ENCODE peak calls at places on chromosomes 3 and 15, in ten cellular contexts. One of them, this sample, is unnamed.

GRCh38 chr3:197550489-197550888 is 5.3 kb downstream of the BDH1 start:
- DNase-seq in H1: no peak
- DNase-seq in A549: no peak
- DNase-seq in ovary: no peak
- DNase-seq in K562: no peak
- DNase-seq in HepG2: no peak
- DNase-seq in sigmoid colon: no peak
- DNase-seq in stomach: no peak
- DNase-seq in upper lobe of left lung: no peak
- DNase-seq in GM12878: no peak
- DNase-seq in this sample: no peak

GRCh38 chr3:125191730-125192129 is 20.8 kb downstream of the SLC12A8 start:
- DNase-seq in K562: no peak
- DNase-seq in stomach: no peak
- DNase-seq in HepG2: no peak
- DNase-seq in GM12878: no peak
- DNase-seq in A549: no peak
- DNase-seq in upper lobe of left lung: no peak
- DNase-seq in ovary: no peak
- DNase-seq in H1: no peak
- DNase-seq in sigmoid colon: no peak
- DNase-seq in this sample: no peak

GRCh38 chr15:92050220-92050898 is 196.9 kb downstream of the SLCO3A1 start:
- DNase-seq in A549: no peak
- DNase-seq in ovary: no peak
- DNase-seq in upper lobe of left lung: no peak
- DNase-seq in K562: no peak
- DNase-seq in stomach: no peak
- DNase-seq in H1: no peak
- DNase-seq in sigmoid colon: no peak
- DNase-seq in GM12878: no peak
- DNase-seq in HepG2: no peak
- DNase-seq in this sample: no peak

GRCh38 chr15:63353261-63353660 is 28.4 kb downstream of the CA12 start:
- DNase-seq in GM12878: no peak
- DNase-seq in A549: no peak
- DNase-seq in H1: no peak
- DNase-seq in HepG2: no peak
- DNase-seq in sigmoid colon: peak
- DNase-seq in upper lobe of left lung: no peak
- DNase-seq in ovary: no peak
- DNase-seq in stomach: no peak
- DNase-seq in K562: no peak
- DNase-seq in this sample: no peak

GRCh38 chr3:99761415-99761981 is 56.2 kb upstream of the CMSS1 start:
- DNase-seq in stomach: no peak
- DNase-seq in GM12878: no peak
- DNase-seq in upper lobe of left lung: no peak
- DNase-seq in sigmoid colon: no peak
- DNase-seq in ovary: no peak
- DNase-seq in HepG2: no peak
- DNase-seq in A549: no peak
- DNase-seq in K562: no peak
- DNase-seq in H1: no peak
- DNase-seq in this sample: no peak

GRCh38 chr15:71052356-71052755 is 62.9 kb upstream of the THSD4 start:
- DNase-seq in K562: no peak
- DNase-seq in upper lobe of left lung: no peak
- DNase-seq in HepG2: no peak
- DNase-seq in stomach: no peak
- DNase-seq in ovary: no peak
- DNase-seq in A549: no peak
- DNase-seq in sigmoid colon: no peak
- DNase-seq in GM12878: no peak
- DNase-seq in H1: no peak
- DNase-seq in this sample: no peak

GRCh38 chr15:77038312-77039216 is 32.3 kb downstream of the TSPAN3 start:
- DNase-seq in stomach: no peak
- DNase-seq in GM12878: no peak
- DNase-seq in H1: no peak
- DNase-seq in HepG2: no peak
- DNase-seq in K562: no peak
- DNase-seq in upper lobe of left lung: no peak
- DNase-seq in sigmoid colon: no peak
- DNase-seq in ovary: no peak
- DNase-seq in A549: no peak
- DNase-seq in this sample: no peak

GRCh38 chr3:139537325-139537724 is 2.2 kb downstream of the RBP1 start:
- DNase-seq in HepG2: peak
- DNase-seq in H1: no peak
- DNase-seq in A549: peak
- DNase-seq in GM12878: no peak
- DNase-seq in ovary: no peak
- DNase-seq in upper lobe of left lung: no peak
- DNase-seq in stomach: no peak
- DNase-seq in K562: no peak
- DNase-seq in sigmoid colon: no peak
- DNase-seq in this sample: no peak

GRCh38 chr3:27847697-27848096 is 125.6 kb upstream of the EOMES start:
- DNase-seq in A549: no peak
- DNase-seq in stomach: no peak
- DNase-seq in GM12878: no peak
- DNase-seq in H1: no peak
- DNase-seq in HepG2: no peak
- DNase-seq in K562: no peak
- DNase-seq in ovary: no peak
- DNase-seq in upper lobe of left lung: no peak
- DNase-seq in sigmoid colon: no peak
- DNase-seq in this sample: no peak

GRCh38 chr15:28955686-28956421 is 70.1 kb downstream of the APBA2 start:
- DNase-seq in K562: no peak
- DNase-seq in H1: peak
- DNase-seq in sigmoid colon: peak
- DNase-seq in HepG2: no peak
- DNase-seq in stomach: no peak
- DNase-seq in GM12878: no peak
- DNase-seq in upper lobe of left lung: no peak
- DNase-seq in A549: no peak
- DNase-seq in ovary: no peak
- DNase-seq in this sample: no peak

GRCh38 chr3:10288575-10288960 is 4.2 kb downstream of the GHRL start:
- DNase-seq in sigmoid colon: no peak
- DNase-seq in A549: no peak
- DNase-seq in K562: no peak
- DNase-seq in stomach: no peak
- DNase-seq in GM12878: no peak
- DNase-seq in upper lobe of left lung: no peak
- DNase-seq in H1: no peak
- DNase-seq in HepG2: no peak
- DNase-seq in ovary: no peak
- DNase-seq in this sample: no peak

GRCh38 chr3:4409415-4409814 is 57.7 kb downstream of the SUMF1 start:
- DNase-seq in GM12878: no peak
- DNase-seq in stomach: no peak
- DNase-seq in upper lobe of left lung: no peak
- DNase-seq in sigmoid colon: no peak
- DNase-seq in A549: no peak
- DNase-seq in K562: no peak
- DNase-seq in ovary: no peak
- DNase-seq in HepG2: no peak
- DNase-seq in H1: no peak
- DNase-seq in this sample: no peak

DNA sequence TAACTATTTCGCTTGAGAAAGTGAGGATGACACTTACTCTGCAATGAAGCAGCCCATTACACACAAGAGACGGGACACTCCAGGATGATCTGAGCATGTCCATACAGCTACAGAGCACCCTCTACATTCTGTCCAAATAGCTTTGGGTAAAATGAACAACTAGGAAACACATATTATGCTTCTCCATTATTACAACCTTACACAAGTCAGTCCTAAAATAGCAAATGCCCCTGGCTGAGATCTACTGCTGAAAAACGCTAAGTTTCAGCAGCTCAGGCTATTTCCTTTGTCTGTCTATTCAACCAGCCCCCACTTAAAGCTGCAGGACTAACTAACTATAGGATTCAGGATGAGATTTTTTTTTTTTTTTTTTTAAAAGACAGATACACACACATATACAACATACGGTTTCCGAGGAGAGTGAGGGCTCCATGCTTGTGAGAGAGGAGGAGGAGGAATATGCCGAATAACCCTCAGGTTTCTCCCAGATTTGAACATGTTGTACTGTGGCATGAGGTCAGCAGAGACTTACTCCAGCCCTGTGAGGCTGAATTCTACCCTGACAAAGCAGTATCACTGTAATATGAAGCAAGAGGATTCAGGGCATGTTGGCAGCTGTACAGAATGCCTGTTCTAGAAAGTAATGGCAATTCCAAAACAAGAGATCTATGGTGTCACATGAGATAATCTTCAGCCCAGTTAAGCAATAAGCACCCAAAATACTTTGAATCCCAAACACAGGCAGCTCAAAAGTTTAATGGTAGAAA is 117.3 kb upstream of the PLXND1 start:
- DNase-seq in stomach: no peak
- DNase-seq in sigmoid colon: peak
- DNase-seq in A549: peak
- DNase-seq in H1: no peak
- DNase-seq in ovary: no peak
- DNase-seq in K562: no peak
- DNase-seq in GM12878: no peak
- DNase-seq in upper lobe of left lung: peak
- DNase-seq in HepG2: no peak
- DNase-seq in this sample: peak
- H3K27ac ChIP-seq in stomach: peak
- H3K27ac ChIP-seq in sigmoid colon: peak
- H3K27ac ChIP-seq in A549: peak
- H3K27ac ChIP-seq in H1: no peak
- H3K27ac ChIP-seq in ovary: peak
- H3K27ac ChIP-seq in K562: no peak
- H3K27ac ChIP-seq in GM12878: no peak
- H3K27ac ChIP-seq in upper lobe of left lung: no peak
- H3K27ac ChIP-seq in HepG2: no peak
- H3K27ac ChIP-seq in this sample: peak

DNA sequence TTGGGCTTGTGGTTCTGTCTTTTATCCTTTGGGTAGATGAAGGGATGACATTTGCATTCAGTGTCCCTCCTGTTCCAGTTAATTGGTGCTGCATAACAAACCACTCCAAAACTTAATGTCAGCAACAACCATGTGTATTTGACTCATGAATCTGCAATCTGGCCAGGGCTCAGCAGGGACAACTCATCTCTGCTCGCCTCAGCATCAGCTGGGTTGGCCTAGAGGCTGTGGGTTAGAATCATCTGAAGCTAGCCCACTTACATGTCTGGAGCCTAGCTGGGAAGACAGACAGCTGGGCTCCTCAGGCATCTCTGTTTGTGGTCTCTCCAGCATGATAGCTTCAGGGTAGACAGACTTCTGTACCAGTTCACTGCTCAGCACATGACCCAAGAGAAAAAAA is 92.0 kb downstream of the TMEM108 start:
- DNase-seq in stomach: no peak
- DNase-seq in GM12878: no peak
- DNase-seq in ovary: no peak
- DNase-seq in sigmoid colon: no peak
- DNase-seq in H1: no peak
- DNase-seq in A549: no peak
- DNase-seq in K562: no peak
- DNase-seq in upper lobe of left lung: no peak
- DNase-seq in HepG2: no peak
- DNase-seq in this sample: no peak
- TF ChIP-seq EP300 in stomach: no peak
- TF ChIP-seq EP300 in GM12878: no peak
- TF ChIP-seq EP300 in ovary: no peak
- TF ChIP-seq EP300 in sigmoid colon: no peak
- TF ChIP-seq EP300 in H1: no peak
- TF ChIP-seq EP300 in A549: no peak
- TF ChIP-seq EP300 in K562: no peak
- TF ChIP-seq EP300 in upper lobe of left lung: no peak
- TF ChIP-seq EP300 in HepG2: no peak
- TF ChIP-seq EP300 in this sample: no peak

GRCh38 chr15:47296911-47297310 is 420.4 kb upstream of the SEMA6D start:
- DNase-seq in GM12878: no peak
- DNase-seq in H1: no peak
- DNase-seq in HepG2: no peak
- DNase-seq in A549: no peak
- DNase-seq in upper lobe of left lung: no peak
- DNase-seq in sigmoid colon: no peak
- DNase-seq in ovary: no peak
- DNase-seq in stomach: no peak
- DNase-seq in K562: no peak
- DNase-seq in this sample: no peak

GRCh38 chr15:47300035-47300434 is 417.3 kb upstream of the SEMA6D start:
- DNase-seq in H1: no peak
- DNase-seq in ovary: no peak
- DNase-seq in A549: no peak
- DNase-seq in sigmoid colon: no peak
- DNase-seq in upper lobe of left lung: no peak
- DNase-seq in GM12878: no peak
- DNase-seq in HepG2: no peak
- DNase-seq in K562: no peak
- DNase-seq in stomach: no peak
- DNase-seq in this sample: no peak

GRCh38 chr15:47300596-47300995 is 416.7 kb upstream of the SEMA6D start:
- DNase-seq in upper lobe of left lung: no peak
- DNase-seq in H1: no peak
- DNase-seq in K562: no peak
- DNase-seq in A549: no peak
- DNase-seq in ovary: no peak
- DNase-seq in GM12878: no peak
- DNase-seq in stomach: no peak
- DNase-seq in HepG2: no peak
- DNase-seq in sigmoid colon: no peak
- DNase-seq in this sample: no peak

DNA sequence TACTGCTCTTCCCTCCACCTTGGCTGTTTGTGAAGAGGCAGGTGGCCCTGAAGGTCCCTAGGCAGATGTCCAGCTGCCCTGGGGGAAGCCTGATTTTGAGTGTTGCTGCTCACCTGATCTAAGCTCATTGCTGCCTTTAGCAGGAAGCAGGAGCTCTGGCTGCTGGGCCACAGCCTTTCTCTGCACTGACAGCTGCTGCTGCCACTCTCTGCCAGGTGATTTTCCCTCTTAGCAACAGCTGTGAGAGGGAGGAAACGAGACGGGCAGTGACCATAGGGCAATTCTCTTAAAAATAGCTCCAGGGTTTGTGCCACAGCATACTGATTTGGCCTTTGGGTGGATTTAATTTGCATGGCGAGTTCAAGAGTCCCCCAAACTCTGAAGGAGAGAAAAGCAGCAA is 415.8 kb upstream of the SEMA6D start:
- DNase-seq in A549: no peak
- DNase-seq in ovary: no peak
- DNase-seq in stomach: no peak
- DNase-seq in HepG2: no peak
- DNase-seq in GM12878: no peak
- DNase-seq in H1: no peak
- DNase-seq in K562: no peak
- DNase-seq in upper lobe of left lung: no peak
- DNase-seq in sigmoid colon: no peak
- DNase-seq in this sample: no peak
- H3K27ac ChIP-seq in A549: no peak
- H3K27ac ChIP-seq in ovary: no peak
- H3K27ac ChIP-seq in stomach: no peak
- H3K27ac ChIP-seq in HepG2: no peak
- H3K27ac ChIP-seq in GM12878: no peak
- H3K27ac ChIP-seq in H1: no peak
- H3K27ac ChIP-seq in K562: no peak
- H3K27ac ChIP-seq in upper lobe of left lung: no peak
- H3K27ac ChIP-seq in sigmoid colon: no peak
- H3K27ac ChIP-seq in this sample: no peak

GRCh38 chr3:127005864-127006500 is 23.1 kb downstream of the PLXNA1 start:
- DNase-seq in sigmoid colon: no peak
- DNase-seq in upper lobe of left lung: no peak
- DNase-seq in H1: no peak
- DNase-seq in K562: no peak
- DNase-seq in GM12878: no peak
- DNase-seq in HepG2: no peak
- DNase-seq in ovary: no peak
- DNase-seq in stomach: no peak
- DNase-seq in A549: no peak
- DNase-seq in this sample: no peak
- TF ChIP-seq EP300 in sigmoid colon: no peak
- TF ChIP-seq EP300 in upper lobe of left lung: no peak
- TF ChIP-seq EP300 in H1: no peak
- TF ChIP-seq EP300 in K562: no peak
- TF ChIP-seq EP300 in GM12878: no peak
- TF ChIP-seq EP300 in HepG2: no peak
- TF ChIP-seq EP300 in ovary: no peak
- TF ChIP-seq EP300 in stomach: no peak
- TF ChIP-seq EP300 in A549: no peak
- TF ChIP-seq EP300 in this sample: no peak